ENCODE peak calls at places on chromosomes 2 and 18, in six cellular contexts. One of them, this sample, is unnamed.
A peak's percentile ranks its signal among the peaks of the same experiment; 100 is the strongest.

GRCh38 chr18:46283268-46283667 is 179.1 kb downstream of the HAUS1 start:
- DNase-seq in gastrocnemius medialis: no peak
- DNase-seq in AG08395: no peak
- DNase-seq in cardiac muscle cell: no peak
- DNase-seq in SK-N-DZ: peak; percentile 19
- DNase-seq in cardiac fibroblast: peak; percentile 13
- DNase-seq in this sample: no peak

GRCh38 chr2:121489284-121489683 is 41.4 kb upstream of the RNU4ATAC start:
- DNase-seq in gastrocnemius medialis: no peak
- DNase-seq in cardiac fibroblast: peak; percentile 47
- DNase-seq in AG08395: no peak
- DNase-seq in cardiac muscle cell: no peak
- DNase-seq in SK-N-DZ: no peak
- DNase-seq in this sample: no peak

GRCh38 chr18:63708650-63709049 is 5.9 kb downstream of the SERPINB11 start:
- DNase-seq in AG08395: peak; percentile 37
- DNase-seq in cardiac fibroblast: peak; percentile 3
- DNase-seq in gastrocnemius medialis: no peak
- DNase-seq in SK-N-DZ: no peak
- DNase-seq in cardiac muscle cell: no peak
- DNase-seq in this sample: no peak

GRCh38 chr2:94725543-94725942 is 145.7 kb upstream of the TEKT4 start:
- DNase-seq in cardiac fibroblast: no peak
- DNase-seq in cardiac muscle cell: no peak
- DNase-seq in AG08395: no peak
- DNase-seq in gastrocnemius medialis: no peak
- DNase-seq in SK-N-DZ: no peak
- DNase-seq in this sample: no peak

GRCh38 chr18:59851784-59852399 is 47.9 kb upstream of the PMAIP1 start:
- DNase-seq in AG08395: no peak
- DNase-seq in cardiac fibroblast: no peak
- DNase-seq in cardiac muscle cell: no peak
- DNase-seq in SK-N-DZ: no peak
- DNase-seq in gastrocnemius medialis: no peak
- DNase-seq in this sample: peak; percentile 35

GRCh38 chr2:25369876-25370275 is 28.2 kb upstream of the DNMT3A start:
- DNase-seq in cardiac muscle cell: no peak
- DNase-seq in AG08395: no peak
- DNase-seq in gastrocnemius medialis: no peak
- DNase-seq in cardiac fibroblast: no peak
- DNase-seq in SK-N-DZ: no peak
- DNase-seq in this sample: no peak

GRCh38 chr2:40129725-40130124 is 322.2 kb downstream of the SLC8A1 start:
- DNase-seq in AG08395: no peak
- DNase-seq in gastrocnemius medialis: no peak
- DNase-seq in SK-N-DZ: no peak
- DNase-seq in cardiac muscle cell: no peak
- DNase-seq in cardiac fibroblast: no peak
- DNase-seq in this sample: no peak

GRCh38 chr2:214076527-214076926 is 334.3 kb upstream of the VWC2L start:
- DNase-seq in SK-N-DZ: no peak
- DNase-seq in cardiac muscle cell: no peak
- DNase-seq in AG08395: peak; percentile 4
- DNase-seq in gastrocnemius medialis: no peak
- DNase-seq in cardiac fibroblast: no peak
- DNase-seq in this sample: no peak

GRCh38 chr2:17427401-17427800 is 90.8 kb downstream of the RAD51AP2 start:
- DNase-seq in cardiac muscle cell: no peak
- DNase-seq in SK-N-DZ: no peak
- DNase-seq in gastrocnemius medialis: no peak
- DNase-seq in AG08395: no peak
- DNase-seq in cardiac fibroblast: no peak
- DNase-seq in this sample: no peak

GRCh38 chr2:192026064-192026715 is 168.5 kb downstream of the TMEFF2 start:
- DNase-seq in AG08395: no peak
- DNase-seq in cardiac fibroblast: peak; percentile 3
- DNase-seq in gastrocnemius medialis: no peak
- DNase-seq in SK-N-DZ: no peak
- DNase-seq in cardiac muscle cell: no peak
- DNase-seq in this sample: no peak

GRCh38 chr18:59631583-59632181 is 65.5 kb downstream of the CCBE1 start:
- DNase-seq in cardiac fibroblast: peak; percentile 68
- DNase-seq in cardiac muscle cell: peak; percentile 42
- DNase-seq in gastrocnemius medialis: no peak
- DNase-seq in SK-N-DZ: peak; percentile 49
- DNase-seq in AG08395: no peak
- DNase-seq in this sample: peak; percentile 51

GRCh38 chr2:236715077-236715476 is 145.5 kb downstream of the ACKR3 start:
- DNase-seq in cardiac fibroblast: peak; percentile 29
- DNase-seq in cardiac muscle cell: no peak
- DNase-seq in AG08395: no peak
- DNase-seq in gastrocnemius medialis: no peak
- DNase-seq in SK-N-DZ: no peak
- DNase-seq in this sample: no peak

GRCh38 chr2:106339156-106339555 is 129.1 kb downstream of the RGPD3 start:
- DNase-seq in AG08395: no peak
- DNase-seq in gastrocnemius medialis: no peak
- DNase-seq in cardiac fibroblast: no peak
- DNase-seq in SK-N-DZ: peak; percentile 24
- DNase-seq in cardiac muscle cell: no peak
- DNase-seq in this sample: peak; percentile 44

GRCh38 chr2:74457129-74457548 is 1.1 kb upstream of the WBP1 start:
- DNase-seq in gastrocnemius medialis: no peak
- DNase-seq in AG08395: no peak
- DNase-seq in cardiac muscle cell: no peak
- DNase-seq in cardiac fibroblast: peak; percentile 43
- DNase-seq in SK-N-DZ: no peak
- DNase-seq in this sample: no peak

GRCh38 chr2:26782876-26783704 is 2.8 kb upstream of the CENPA start:
- DNase-seq in SK-N-DZ: no peak
- DNase-seq in cardiac muscle cell: no peak
- DNase-seq in cardiac fibroblast: no peak
- DNase-seq in AG08395: no peak
- DNase-seq in gastrocnemius medialis: no peak
- DNase-seq in this sample: no peak

GRCh38 chr2:231181848-231182247 is 16.6 kb upstream of the ARMC9 start:
- DNase-seq in cardiac fibroblast: peak; percentile 63
- DNase-seq in cardiac muscle cell: no peak
- DNase-seq in SK-N-DZ: no peak
- DNase-seq in gastrocnemius medialis: peak; percentile 83
- DNase-seq in AG08395: peak; percentile 71
- DNase-seq in this sample: peak; percentile 93

GRCh38 chr2:216299588-216299987 is 72.7 kb downstream of the MARCHF4 start:
- DNase-seq in cardiac muscle cell: no peak
- DNase-seq in gastrocnemius medialis: no peak
- DNase-seq in SK-N-DZ: no peak
- DNase-seq in cardiac fibroblast: peak; percentile 7
- DNase-seq in AG08395: no peak
- DNase-seq in this sample: no peak

GRCh38 chr2:29583104-29583503 is 338.3 kb downstream of the ALK start:
- DNase-seq in AG08395: peak; percentile 33
- DNase-seq in cardiac fibroblast: no peak
- DNase-seq in cardiac muscle cell: no peak
- DNase-seq in SK-N-DZ: no peak
- DNase-seq in gastrocnemius medialis: no peak
- DNase-seq in this sample: no peak

GRCh38 chr2:231296401-231296800 is 98.0 kb downstream of the ARMC9 start:
- DNase-seq in AG08395: no peak
- DNase-seq in SK-N-DZ: no peak
- DNase-seq in cardiac muscle cell: no peak
- DNase-seq in cardiac fibroblast: no peak
- DNase-seq in gastrocnemius medialis: no peak
- DNase-seq in this sample: no peak

GRCh38 chr2:200913654-200914053 is 24.5 kb downstream of the NIF3L1 start:
- DNase-seq in cardiac muscle cell: no peak
- DNase-seq in cardiac fibroblast: peak; percentile 24
- DNase-seq in AG08395: peak; percentile 72
- DNase-seq in gastrocnemius medialis: no peak
- DNase-seq in SK-N-DZ: no peak
- DNase-seq in this sample: no peak

GRCh38 chr2:205409403-205409802 is 272.9 kb upstream of the NRP2 start:
- DNase-seq in SK-N-DZ: no peak
- DNase-seq in gastrocnemius medialis: no peak
- DNase-seq in cardiac fibroblast: no peak
- DNase-seq in AG08395: no peak
- DNase-seq in cardiac muscle cell: no peak
- DNase-seq in this sample: peak; percentile 37

GRCh38 chr2:98569197-98569793 is 39.0 kb downstream of the COA5 start:
- DNase-seq in SK-N-DZ: peak; percentile 16
- DNase-seq in AG08395: peak; percentile 46
- DNase-seq in cardiac fibroblast: peak; percentile 10
- DNase-seq in gastrocnemius medialis: no peak
- DNase-seq in cardiac muscle cell: peak; percentile 40
- DNase-seq in this sample: peak; percentile 68

GRCh38 chr2:169237286-169237685 is 125.0 kb downstream of the LRP2 start:
- DNase-seq in AG08395: no peak
- DNase-seq in cardiac muscle cell: no peak
- DNase-seq in SK-N-DZ: no peak
- DNase-seq in cardiac fibroblast: no peak
- DNase-seq in gastrocnemius medialis: no peak
- DNase-seq in this sample: no peak

GRCh38 chr2:223537669-223538601 is 64.2 kb downstream of the SCG2 start:
- DNase-seq in cardiac fibroblast: peak; percentile 57
- DNase-seq in gastrocnemius medialis: no peak
- DNase-seq in cardiac muscle cell: peak; percentile 23
- DNase-seq in AG08395: no peak
- DNase-seq in SK-N-DZ: no peak
- DNase-seq in this sample: no peak

GRCh38 chr18:74529811-74530583 is 4.3 kb upstream of the CNDP1 start:
- DNase-seq in AG08395: no peak
- DNase-seq in SK-N-DZ: no peak
- DNase-seq in cardiac muscle cell: no peak
- DNase-seq in cardiac fibroblast: no peak
- DNase-seq in gastrocnemius medialis: no peak
- DNase-seq in this sample: no peak

GRCh38 chr2:6814869-6815268 is 50.8 kb downstream of the CMPK2 start:
- DNase-seq in cardiac fibroblast: no peak
- DNase-seq in cardiac muscle cell: no peak
- DNase-seq in gastrocnemius medialis: no peak
- DNase-seq in SK-N-DZ: no peak
- DNase-seq in AG08395: no peak
- DNase-seq in this sample: no peak

GRCh38 chr2:62055724-62056336 is 140.1 kb upstream of the B3GNT2 start:
- DNase-seq in cardiac muscle cell: no peak
- DNase-seq in AG08395: no peak
- DNase-seq in cardiac fibroblast: no peak
- DNase-seq in gastrocnemius medialis: no peak
- DNase-seq in SK-N-DZ: no peak
- DNase-seq in this sample: no peak